ENCODE peak calls at places on chromosomes 7 and 10, in five cellular contexts. H, U, Y, O and F are unnamed samples.

GRCh38 chr7:106693659-106694353 is 32.8 kb upstream of the CCDC71L start:
- DNase-seq in H (peak), O (no peak), U (no peak), Y (peak), F (no peak)

GRCh38 chr7:92246363-92247101 is 758 bp downstream of the ANKIB1 start:
- DNase-seq in H (peak), U (peak), O (no peak), Y (peak), F (peak)

GRCh38 chr7:141072548-141073172 is 1.2 kb upstream of the TMEM178B start:
- DNase-seq in O (no peak), U (peak), H (peak), Y (no peak), F (peak)

GRCh38 chr7:93051660-93052059 is 66.1 kb downstream of the SAMD9 start:
- DNase-seq in U (no peak), O (no peak), H (no peak), Y (no peak), F (no peak)

GRCh38 chr7:113608786-113609185 is 310.0 kb downstream of the PPP1R3A start:
- DNase-seq in U (no peak), O (no peak), H (no peak), Y (no peak), F (no peak)

GRCh38 chr7:130942211-130942964 is 208.4 kb upstream of the KLF14 start:
- DNase-seq in H (peak), Y (peak), O (no peak), U (peak), F (no peak)

GRCh38 chr7:122886357-122887081 is at the start of gene CADPS2:
- DNase-seq in Y (peak), U (peak), H (peak), O (no peak), F (peak)

GRCh38 chr7:36191292-36191920 is 38.4 kb downstream of the EEPD1 start:
- DNase-seq in Y (no peak), O (no peak), H (peak), U (no peak), F (no peak)

GRCh38 chr10:110744767-110745166 is 100.6 kb downstream of the RBM20 start:
- DNase-seq in Y (no peak), H (no peak), O (no peak), U (no peak), F (no peak)

GRCh38 chr10:77770868-77771175 is 133.2 kb upstream of the KCNMA1 start:
- DNase-seq in H (no peak), U (no peak), O (no peak), Y (no peak), F (no peak)

GRCh38 chr10:102153093-102153620 is 968 bp downstream of the NOLC1 start:
- DNase-seq in Y (no peak), U (no peak), O (no peak), H (peak), F (no peak)

GRCh38 chr10:6507311-6507710 is 72.8 kb downstream of the PRKCQ start:
- DNase-seq in Y (no peak), H (no peak), O (peak), U (no peak), F (no peak)

GRCh38 chr10:61592581-61592980 is 70.1 kb upstream of the CABCOCO1 start:
- DNase-seq in U (peak), O (no peak), Y (peak), H (no peak), F (no peak)

GRCh38 chr7:148699772-148700629 is 1.3 kb downstream of the CUL1 start:
- DNase-seq in H (peak), O (no peak), U (no peak), Y (peak), F (no peak)

GRCh38 chr10:91977501-91977900 is 53.9 kb downstream of the BTAF1 start:
- DNase-seq in Y (no peak), O (no peak), H (no peak), U (no peak), F (no peak)

GRCh38 chr10:102152545-102152890 is 329 bp downstream of the NOLC1 start:
- DNase-seq in Y (no peak), U (no peak), H (peak), O (no peak), F (no peak)

GRCh38 chr10:121535381-121535780 is 62.9 kb downstream of the FGFR2 start:
- DNase-seq in H (no peak), Y (no peak), U (no peak), O (no peak), F (no peak)

GRCh38 chr10:125144693-125145623 is 15.4 kb downstream of the CTBP2 start:
- DNase-seq in U (peak), Y (peak), H (peak), O (no peak), F (peak)

GRCh38 chr7:102403563-102403962 is 7.4 kb downstream of the PRKRIP1 start:
- DNase-seq in Y (no peak), H (no peak), U (no peak), O (no peak), F (no peak)

GRCh38 chr7:66869660-66870450 is 51.2 kb upstream of the TMEM248 start:
- DNase-seq in O (no peak), Y (peak), U (no peak), H (no peak), F (no peak)

GRCh38 chr7:50088463-50089129 is 4.5 kb downstream of the ZPBP start:
- DNase-seq in H (no peak), Y (no peak), U (no peak), O (no peak), F (no peak)

GRCh38 chr7:132392713-132393112 is 183.6 kb downstream of the PLXNA4 start:
- DNase-seq in U (no peak), O (no peak), Y (no peak), H (no peak), F (no peak)

GRCh38 chr7:130361681-130362080 is 17.1 kb downstream of the CPA5 start:
- DNase-seq in H (no peak), Y (no peak), U (no peak), O (no peak), F (no peak)

DNA sequence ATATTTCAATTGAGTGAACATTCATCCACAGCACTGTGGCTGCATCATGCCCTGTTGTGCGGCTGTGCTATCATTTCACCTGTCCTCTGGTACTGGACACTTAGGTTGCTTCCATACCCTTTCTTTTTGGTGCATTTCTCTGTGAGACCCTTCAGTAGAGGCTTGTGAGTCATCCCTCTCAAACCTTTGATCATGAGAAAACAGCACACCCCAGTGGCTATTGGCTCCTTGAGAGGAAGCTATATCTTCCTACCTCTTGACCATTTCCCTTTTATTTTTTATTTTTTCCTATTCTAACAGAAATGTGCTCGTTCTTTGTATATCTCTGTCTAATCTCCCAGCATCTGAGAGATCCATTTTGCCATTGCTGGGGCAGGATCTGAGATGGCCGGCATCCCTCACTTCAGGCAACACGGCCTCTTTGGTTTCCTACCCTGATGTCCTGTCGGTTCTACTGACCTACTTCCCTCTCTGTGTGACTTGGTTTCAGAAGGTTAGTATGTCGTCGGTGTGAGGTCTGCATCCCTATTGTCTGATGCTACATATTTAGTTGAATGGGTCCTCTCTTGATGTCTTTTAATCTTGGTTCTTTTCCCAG is 23.8 kb upstream of the PIK3AP1 start:
- DNase-seq in H (peak), U (no peak), O (no peak), Y (no peak), F (peak)
- TF ChIP-seq RCOR1 in H (no peak), U (no peak), O (no peak), Y (no peak), F (no peak)

GRCh38 chr10:49383853-49384252 is 12.0 kb downstream of the DRGX start:
- DNase-seq in H (no peak), O (no peak), Y (no peak), U (no peak), F (no peak)

GRCh38 chr10:49387029-49387428 is 8.9 kb downstream of the DRGX start:
- DNase-seq in H (peak), O (no peak), U (no peak), Y (no peak), F (no peak)

GRCh38 chr10:49384268-49384953 is 11.5 kb downstream of the DRGX start:
- DNase-seq in O (no peak), U (no peak), Y (no peak), H (no peak), F (no peak)

GRCh38 chr10:49388161-49388560 is 7.7 kb downstream of the DRGX start:
- DNase-seq in U (no peak), H (no peak), Y (no peak), O (no peak), F (no peak)

GRCh38 chr10:49385939-49386922 is 9.7 kb downstream of the DRGX start:
- DNase-seq in Y (no peak), O (no peak), U (no peak), H (no peak), F (no peak)
- H3K4me2 ChIP-seq in Y (no peak), O (no peak), U (no peak), H (no peak), F (no peak)

DNA sequence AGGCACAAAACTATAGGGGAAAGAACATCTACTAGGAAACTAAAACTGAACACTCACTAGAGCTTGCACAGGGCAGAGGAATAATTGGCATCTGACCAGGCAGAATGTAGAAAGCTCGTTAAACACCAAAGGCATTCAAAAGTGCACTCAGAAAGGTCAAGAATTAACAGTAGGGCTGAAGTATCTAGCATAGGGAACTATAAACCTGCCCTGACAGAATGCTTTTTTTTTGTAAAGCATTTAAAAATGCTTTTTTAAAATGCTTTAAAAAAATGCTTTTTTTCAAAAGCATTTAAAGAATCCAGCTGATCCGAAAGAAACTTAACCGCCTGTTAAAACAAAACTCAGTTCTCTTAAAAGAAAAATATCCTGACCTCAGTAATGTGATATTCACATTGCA is 74.6 kb upstream of the EGFR start:
- DNase-seq in O (no peak), Y (no peak), U (no peak), H (peak), F (no peak)
- TF ChIP-seq RCOR1 in O (no peak), Y (no peak), U (no peak), H (no peak), F (no peak)

DNA sequence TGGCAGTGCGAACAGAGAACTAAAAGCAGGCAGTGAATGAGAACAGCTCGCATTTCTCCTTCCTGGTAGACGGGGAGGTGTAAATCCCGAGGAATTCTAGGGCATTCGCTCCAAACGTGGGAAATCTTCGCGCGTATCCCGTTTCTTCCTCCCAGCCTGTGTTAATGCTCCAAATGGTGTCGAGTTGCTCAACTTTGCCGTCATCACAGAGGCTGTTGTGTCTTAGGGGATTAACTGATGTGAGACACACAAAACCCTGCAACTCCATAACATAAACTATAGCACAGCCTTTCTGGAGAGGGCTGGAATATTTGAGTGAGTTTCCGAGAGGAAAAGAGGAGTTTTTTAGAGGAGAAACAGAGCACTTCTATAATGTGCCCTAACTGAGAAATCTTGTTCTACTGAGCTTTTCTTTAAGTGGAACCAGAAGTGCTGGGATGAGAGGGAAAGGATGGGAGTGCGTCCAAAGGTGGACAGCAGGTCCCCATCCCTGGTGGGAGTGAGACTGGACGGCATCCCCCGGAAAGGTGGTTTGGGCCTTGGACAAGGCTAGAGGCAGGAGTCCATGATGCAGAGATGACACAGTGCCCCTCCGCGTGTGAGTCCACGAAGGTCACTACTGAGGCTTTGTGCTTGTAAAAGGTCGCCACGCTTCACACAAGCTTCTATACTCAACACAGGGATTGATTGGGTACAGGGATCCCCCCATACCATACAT is 6.2 kb upstream of the EN2 start:
- DNase-seq in Y (no peak), O (no peak), H (no peak), U (no peak), F (no peak)
- H3K4me2 ChIP-seq in Y (no peak), O (no peak), H (no peak), U (peak), F (no peak)

GRCh38 chr10:68406111-68406814 is 814 bp downstream of the RUFY2 start:
- DNase-seq in O (no peak), U (peak), H (peak), Y (peak), F (peak)
- TF ChIP-seq RCOR1 in O (no peak), U (no peak), H (no peak), Y (no peak), F (no peak)

DNA sequence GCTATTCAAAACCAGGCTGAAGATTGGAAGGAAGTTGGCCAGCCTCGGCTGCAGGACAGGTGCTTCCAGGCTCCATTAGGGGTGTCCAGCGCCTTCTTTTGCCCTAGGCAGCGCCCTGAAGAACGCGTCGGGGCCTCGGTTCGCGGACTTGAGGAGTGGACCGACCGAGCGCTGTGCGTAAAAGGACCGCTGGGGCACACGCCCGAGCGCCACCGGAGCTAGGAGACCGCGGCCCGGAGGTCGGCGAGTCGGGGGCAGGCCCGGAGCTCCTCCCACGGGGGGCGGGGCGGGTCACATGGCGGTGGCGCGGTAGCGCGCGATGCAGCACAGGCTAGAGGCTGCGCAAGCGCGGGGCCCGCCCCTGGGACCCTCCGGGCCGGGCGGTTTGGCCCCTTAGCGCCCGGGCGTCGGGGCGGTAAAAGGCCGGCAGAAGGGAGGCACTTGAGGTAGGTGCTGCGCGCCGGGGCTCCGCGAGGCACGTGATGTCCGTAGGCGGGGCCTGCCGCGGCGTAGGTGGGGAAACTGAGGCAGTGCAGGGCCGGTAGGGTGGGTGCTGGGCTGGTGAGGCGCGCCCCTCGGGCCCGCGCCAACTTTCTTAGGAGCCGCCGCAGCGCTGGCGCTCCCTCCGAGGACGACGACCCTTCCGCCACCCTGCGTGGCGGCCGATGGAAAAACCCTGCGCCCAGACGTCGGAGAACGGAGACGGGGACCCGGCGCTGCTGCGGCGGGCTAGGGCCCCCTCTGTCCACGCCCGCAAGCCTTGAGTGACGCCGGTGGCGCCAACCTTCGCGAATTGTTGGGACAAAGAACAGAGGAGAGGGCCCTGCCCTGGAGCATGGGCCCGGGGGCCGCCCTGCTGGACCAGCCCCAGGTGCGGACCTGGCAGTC is at the start of gene PRXL2A:
- DNase-seq in H (no peak), Y (peak), O (no peak), U (peak), F (peak)
- H3K4me2 ChIP-seq in H (peak), Y (no peak), O (peak), U (peak), F (peak)